ENCODE peak calls at places on chromosomes 11 and 22, in four cellular contexts. X, O, P and H are unnamed samples.

GRCh38 chr11:112977620-112978212 is 16.5 kb downstream of the NCAM1 start:
- DNase-seq in P (no peak), X (no peak), O (no peak), H (no peak)

GRCh38 chr11:2271077-2271326 is 614 bp upstream of the ASCL2 start:
- DNase-seq in O (no peak), X (no peak), P (no peak), H (no peak)

GRCh38 chr11:120343429-120343828 is 7.2 kb downstream of the ARHGEF12 start:
- DNase-seq in X (no peak), O (no peak), P (no peak), H (peak; percentile 67)

GRCh38 chr11:3178349-3178748 is 13.2 kb upstream of the OSBPL5 start:
- DNase-seq in P (no peak), X (no peak), O (no peak), H (no peak)

GRCh38 chr11:35162795-35163194 is 23.8 kb downstream of the CD44 start:
- DNase-seq in X (no peak), O (no peak), P (no peak), H (no peak)

GRCh38 chr11:111356660-111357048 is 22.4 kb downstream of the POU2AF1 start:
- DNase-seq in X (no peak), P (no peak), O (no peak), H (no peak)

GRCh38 chr11:132101861-132102260 is 731.4 kb downstream of the NTM start:
- DNase-seq in O (no peak), P (no peak), X (no peak), H (no peak)

GRCh38 chr11:112961146-112961668 is at the start of gene NCAM1:
- DNase-seq in O (peak; percentile 13), P (peak; percentile 88), X (peak; percentile 19), H (no peak)

GRCh38 chr11:809287-810039 is at the start of gene RPLP2:
- DNase-seq in P (peak; percentile 80), X (peak; percentile 93), O (peak; percentile 96), H (peak; percentile 92)

GRCh38 chr11:11149671-11150459 is 203.2 kb downstream of the CSNK2A3 start:
- DNase-seq in P (no peak), O (no peak), X (no peak), H (no peak)

GRCh38 chr11:19524171-19524671 is 188.4 kb upstream of the NAV2 start:
- DNase-seq in X (no peak), O (no peak), P (no peak), H (no peak)

GRCh38 chr11:40241524-40242037 is 1217.9 kb downstream of the LRRC4C start:
- DNase-seq in O (no peak), P (no peak), X (no peak), H (peak; percentile 74)

GRCh38 chr11:122137081-122137793 is 21.2 kb upstream of the BLID start:
- DNase-seq in P (no peak), X (no peak), O (no peak), H (no peak)

GRCh38 chr22:46245515-46245914 is 4.6 kb downstream of the CDPF1 start:
- DNase-seq in X (no peak), P (no peak), O (no peak), H (no peak)

GRCh38 chr11:36186340-36186739 is 102.9 kb downstream of the COMMD9 start:
- DNase-seq in P (no peak), O (no peak), X (no peak), H (no peak)

GRCh38 chr22:49500076-49500460 is 327.6 kb downstream of the BRD1 start:
- DNase-seq in O (no peak), P (no peak), X (no peak), H (no peak)

GRCh38 chr11:19382131-19382611 is 141.4 kb upstream of the E2F8 start:
- DNase-seq in P (no peak), O (no peak), X (no peak), H (no peak)

GRCh38 chr22:33002035-33002434 is 56.1 kb downstream of the SYN3 start:
- DNase-seq in P (no peak), O (no peak), X (no peak), H (no peak)

GRCh38 chr22:46740910-46741785 is 3.1 kb upstream of the CERK start:
- DNase-seq in O (no peak), P (no peak), X (no peak), H (no peak)

GRCh38 chr11:64400096-64400495 is 41.1 kb downstream of the RPS6KA4 start:
- DNase-seq in X (no peak), P (no peak), O (peak; percentile 62), H (no peak)

GRCh38 chr22:41555325-41555724 is 5.5 kb upstream of the CSDC2 start:
- DNase-seq in P (no peak), X (no peak), O (no peak), H (no peak)

GRCh38 chr11:127130321-127130720 is 129.8 kb upstream of the KIRREL3 start:
- DNase-seq in P (no peak), O (no peak), X (no peak), H (no peak)

GRCh38 chr11:104968365-104968855 is at the start of gene CASP4:
- DNase-seq in O (no peak), X (peak; percentile 56), P (no peak), H (peak; percentile 32)

GRCh38 chr11:45812581-45813548 is 7.9 kb downstream of the SLC35C1 start:
- DNase-seq in O (no peak), X (no peak), P (no peak), H (no peak)

GRCh38 chr22:24952837-24953293 is 349 bp downstream of the KIAA1671 start:
- DNase-seq in X (peak; percentile 72), P (no peak), O (no peak), H (no peak)

GRCh38 chr11:72951193-72951592 is 137.0 kb downstream of the ATG16L2 start:
- DNase-seq in P (no peak), O (no peak), X (no peak), H (no peak)

GRCh38 chr11:61023086-61024035 is 51.9 kb downstream of the CD6 start:
- DNase-seq in P (no peak), X (no peak), O (no peak), H (no peak)

GRCh38 chr11:57144531-57145320 is 37.0 kb upstream of the LRRC55 start:
- DNase-seq in P (no peak), O (peak; percentile 28), X (no peak), H (no peak)
- TF ChIP-seq CBX5 in P (no peak), O (no peak), X (no peak), H (no peak)

DNA sequence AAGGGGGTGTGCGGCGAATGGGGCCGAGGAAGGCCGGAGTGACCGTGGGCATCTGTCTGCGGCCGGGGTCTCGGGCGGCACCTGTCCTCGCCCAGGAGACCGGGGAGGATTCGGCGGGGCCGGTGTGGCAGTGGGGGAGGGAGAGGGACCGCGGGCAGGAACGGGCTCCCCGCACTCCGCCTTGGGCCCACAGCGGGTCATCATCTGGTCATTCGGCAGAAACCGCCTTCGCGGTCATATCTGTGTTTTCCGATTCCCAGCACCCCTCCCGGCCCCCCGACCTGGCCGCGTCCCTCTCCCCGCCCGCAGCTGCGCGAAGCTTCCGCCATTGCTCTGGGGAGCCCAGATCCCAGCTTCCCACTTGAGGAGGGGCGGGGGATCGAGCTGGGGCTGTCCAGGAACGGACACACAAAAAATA is 824 bp upstream of the CBX6 start:
- DNase-seq in O (peak; percentile 64), X (no peak), P (no peak), H (no peak)
- TF ChIP-seq CBX5 in O (no peak), X (no peak), P (no peak), H (no peak)

DNA sequence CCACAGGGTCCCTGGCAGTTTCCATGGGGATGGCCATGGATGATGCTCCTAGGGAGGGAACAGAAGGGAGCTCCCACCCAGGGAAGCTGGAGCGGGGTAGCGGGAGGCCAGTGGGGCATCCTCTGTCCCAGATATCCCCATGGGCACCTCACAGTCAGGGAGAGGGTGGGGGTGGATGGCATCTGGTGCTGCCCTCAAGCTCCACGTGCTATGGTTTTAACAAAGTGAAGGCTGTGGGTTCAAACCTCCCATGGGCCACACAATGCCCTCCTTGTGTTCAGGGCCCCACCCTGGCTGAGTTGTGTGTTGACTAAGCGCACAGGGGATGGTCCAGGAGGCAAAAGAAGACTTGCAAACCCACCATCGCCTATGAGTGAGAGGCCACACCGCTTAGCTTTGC is 266.3 kb downstream of the BUD13 start:
- DNase-seq in X (no peak), O (no peak), P (no peak), H (no peak)
- TF ChIP-seq CBX5 in X (no peak), O (no peak), P (no peak), H (no peak)

DNA sequence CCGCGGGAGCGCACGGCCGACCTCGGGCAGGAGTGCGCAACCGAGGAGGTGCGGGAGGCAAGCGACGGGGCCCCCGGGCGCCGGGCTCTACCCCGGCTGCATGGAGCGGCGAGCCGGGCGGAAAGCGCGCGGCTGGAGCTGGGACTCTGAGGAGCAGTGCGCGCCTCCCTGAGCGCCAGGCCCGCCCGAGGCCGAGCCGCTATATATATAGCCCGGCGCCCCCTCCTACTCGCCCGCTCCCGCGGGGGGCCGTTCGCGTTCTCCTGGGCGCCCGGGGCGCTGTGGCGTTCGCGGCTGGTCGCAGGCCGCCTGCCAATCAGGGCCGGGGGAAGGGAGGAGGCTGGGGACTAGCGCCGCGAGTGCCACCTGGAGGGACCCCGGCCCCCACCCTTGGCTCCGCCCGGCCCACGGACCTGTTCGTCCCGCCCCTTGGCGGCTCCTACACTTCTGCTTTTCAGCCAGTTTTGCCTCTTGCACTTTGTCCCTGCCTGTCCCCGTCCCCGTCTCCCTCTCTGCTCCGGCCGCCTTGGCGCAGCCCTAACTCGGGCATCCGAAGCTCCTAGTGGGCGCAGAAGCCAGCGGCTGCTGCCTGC is at the start of gene FGF4:
- DNase-seq in X (no peak), P (peak; percentile 21), O (no peak), H (no peak)
- TF ChIP-seq CBX5 in X (no peak), P (no peak), O (no peak), H (no peak)

DNA sequence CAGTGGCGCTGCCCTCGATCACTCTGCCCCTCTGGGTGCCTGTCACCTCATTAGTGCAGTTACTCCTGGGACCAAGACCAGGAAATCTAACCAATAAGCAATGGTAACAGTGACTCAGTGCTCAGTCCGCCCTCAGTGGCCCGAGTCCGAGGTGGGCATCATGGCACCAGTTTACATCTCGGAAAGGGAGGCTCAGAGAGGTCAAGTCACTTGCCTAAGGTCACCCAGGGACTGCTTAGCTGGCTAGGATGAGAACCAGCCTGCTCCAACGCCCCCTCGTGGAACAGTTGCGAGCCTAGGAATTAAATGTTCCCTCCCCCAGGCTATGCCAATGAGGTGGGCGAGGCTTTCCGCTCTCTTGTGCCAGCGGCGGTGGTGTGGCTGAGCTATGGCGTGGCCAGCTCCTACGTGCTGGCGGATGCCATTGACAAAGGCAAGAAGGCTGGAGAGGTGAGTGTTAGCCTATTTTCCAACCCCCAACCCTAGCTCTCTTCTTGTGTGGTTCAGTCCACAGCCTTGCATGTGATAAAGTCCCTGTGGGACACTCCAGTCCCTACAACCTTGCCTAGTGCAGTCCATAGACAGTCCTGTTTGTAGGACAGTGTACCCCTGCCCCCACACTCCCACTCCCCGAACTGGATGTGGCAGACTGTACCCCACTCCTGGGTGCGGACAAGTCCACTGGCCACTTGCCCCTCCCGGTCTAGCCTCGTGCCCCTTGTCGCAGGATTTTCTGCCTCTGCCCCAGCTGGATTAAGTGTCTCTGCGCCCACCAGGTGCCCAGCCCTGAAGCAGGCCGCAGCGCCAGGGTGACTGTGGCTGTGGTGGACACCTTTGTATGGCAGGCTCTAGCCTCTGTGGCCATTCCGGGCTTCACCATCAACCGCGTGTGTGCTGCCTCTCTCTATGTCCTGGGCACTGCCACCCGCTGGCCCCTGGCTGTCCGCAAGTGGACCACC is 1.1 kb downstream of the MTFP1 start:
- DNase-seq in O (peak; percentile 60), P (peak; percentile 84), X (peak; percentile 70), H (peak; percentile 64)
- TF ChIP-seq CBX5 in O (no peak), P (no peak), X (no peak), H (no peak)

GRCh38 chr11:76916712-76917111 is 56.0 kb downstream of the ACER3 start:
- DNase-seq in X (peak; percentile 63), P (no peak), O (peak; percentile 37), H (no peak)

GRCh38 chr11:76919887-76920746 is 59.4 kb downstream of the ACER3 start:
- DNase-seq in O (peak; percentile 64), X (peak; percentile 79), P (no peak), H (peak; percentile 43)

GRCh38 chr11:76919467-76919866 is 58.7 kb downstream of the ACER3 start:
- DNase-seq in P (no peak), O (no peak), X (no peak), H (no peak)

GRCh38 chr11:76918941-76919386 is 58.2 kb downstream of the ACER3 start:
- DNase-seq in P (no peak), O (peak; percentile 50), X (peak; percentile 58), H (peak; percentile 19)
- TF ChIP-seq CBX5 in P (no peak), O (no peak), X (no peak), H (no peak)